ENCODE peak calls at places on chromosomes 7 and 10, in six cellular contexts. Q, H, Y, T, S and U are unnamed samples.

GRCh38 chr7:154927624-154928125 is 75.2 kb downstream of the PAXIP1 start:
- DNase-seq in Q (peak; percentile 86), H (peak; percentile 83), Y (peak; percentile 96), T (no peak), S (peak; percentile 74), U (no peak)

GRCh38 chr7:37912756-37913155 is 3.9 kb downstream of the SFRP4 start:
- DNase-seq in Q (no peak), H (no peak), Y (no peak), T (no peak), S (no peak), U (no peak)

GRCh38 chr10:125369382-125370326 is 209.3 kb upstream of the CTBP2 start:
- DNase-seq in Q (no peak), H (no peak), Y (no peak), T (no peak), S (no peak), U (no peak)

GRCh38 chr7:130838738-130839137 is 104.7 kb upstream of the KLF14 start:
- DNase-seq in Q (no peak), H (peak; percentile 98), Y (no peak), T (no peak), S (no peak), U (no peak)

GRCh38 chr7:92696584-92696983 is 106.4 kb upstream of the FAM133B start:
- DNase-seq in Q (no peak), H (no peak), Y (no peak), T (no peak), S (no peak), U (no peak)

GRCh38 chr7:149398195-149398820 is 62.6 kb downstream of the ZNF777 start:
- DNase-seq in Q (no peak), H (no peak), Y (no peak), T (no peak), S (no peak), U (no peak)

GRCh38 chr7:93043393-93043985 is 74.3 kb downstream of the SAMD9 start:
- DNase-seq in Q (peak; percentile 80), H (no peak), Y (no peak), T (no peak), S (no peak), U (peak; percentile 16)

GRCh38 chr10:76973515-76974289 is 663.9 kb downstream of the KCNMA1 start:
- DNase-seq in Q (no peak), H (peak; percentile 99), Y (no peak), T (no peak), S (no peak), U (no peak)

GRCh38 chr7:50803359-50804337 is 21.0 kb upstream of the GRB10 start:
- DNase-seq in Q (no peak), H (peak; percentile 80), Y (no peak), T (no peak), S (no peak), U (no peak)

GRCh38 chr7:105046414-105046813 is 32.4 kb downstream of the KMT2E start:
- DNase-seq in Q (no peak), H (peak; percentile 61), Y (no peak), T (no peak), S (no peak), U (no peak)

GRCh38 chr7:100162874-100163533 is 4.5 kb upstream of the TRAPPC14 start:
- DNase-seq in Q (no peak), H (peak; percentile 66), Y (peak; percentile 74), T (no peak), S (no peak), U (no peak)

GRCh38 chr10:63464402-63465292 is 1.1 kb downstream of the JMJD1C start:
- DNase-seq in Q (no peak), H (peak; percentile 51), Y (no peak), T (no peak), S (no peak), U (no peak)

GRCh38 chr7:27923308-27923980 is 183.5 kb downstream of the TAX1BP1 start:
- DNase-seq in Q (no peak), H (no peak), Y (no peak), T (no peak), S (no peak), U (no peak)

GRCh38 chr10:74640134-74640533 is 186.3 kb upstream of the KAT6B start:
- DNase-seq in Q (peak; percentile 70), H (peak; percentile 40), Y (no peak), T (no peak), S (no peak), U (peak; percentile 7)

GRCh38 chr7:26267631-26268166 is 24.0 kb upstream of the SNX10 start:
- DNase-seq in Q (no peak), H (no peak), Y (peak; percentile 61), T (no peak), S (no peak), U (no peak)

GRCh38 chr7:116259156-116259555 is 48.8 kb downstream of the TES start:
- DNase-seq in Q (no peak), H (no peak), Y (no peak), T (no peak), S (no peak), U (no peak)

GRCh38 chr7:19963695-19964094 is 190.3 kb upstream of the TMEM196 start:
- DNase-seq in Q (no peak), H (no peak), Y (no peak), T (no peak), S (no peak), U (no peak)

GRCh38 chr7:19957664-19958063 is 184.2 kb upstream of the TMEM196 start:
- DNase-seq in Q (no peak), H (peak; percentile 72), Y (no peak), T (no peak), S (no peak), U (no peak)

GRCh38 chr7:19964198-19964597 is 190.8 kb upstream of the TMEM196 start:
- DNase-seq in Q (no peak), H (no peak), Y (no peak), T (no peak), S (no peak), U (no peak)

DNA sequence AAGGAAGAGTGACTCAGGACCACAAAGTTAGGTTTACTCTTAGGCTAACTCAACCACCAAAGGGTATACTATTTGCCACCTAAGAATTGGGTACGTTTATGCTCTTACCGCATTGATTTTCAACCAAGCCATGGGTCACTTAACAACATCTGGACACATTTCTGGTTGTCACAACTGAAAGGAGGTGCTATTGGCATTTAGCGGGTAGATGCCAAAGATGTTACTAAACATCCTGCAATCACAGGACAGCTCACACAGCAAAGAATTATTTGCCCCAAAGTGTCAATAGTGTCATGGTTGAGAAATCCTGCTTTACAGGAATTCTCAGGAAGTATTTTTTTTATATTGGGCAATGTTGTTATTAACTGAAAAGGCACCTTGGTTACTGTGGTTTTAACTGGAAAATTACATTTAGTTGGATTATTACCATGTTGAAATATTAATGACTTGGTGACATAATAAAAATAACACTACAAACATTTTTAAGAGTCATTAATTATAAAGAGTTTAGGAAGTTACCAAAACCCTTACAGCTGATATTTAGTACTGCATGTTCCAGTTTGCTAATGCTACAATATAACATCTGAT is 185.0 kb upstream of the TMEM196 start:
- DNase-seq in Q (no peak), H (peak; percentile 98), Y (no peak), T (no peak), S (no peak), U (no peak)
- H3K9me3 ChIP-seq in Q (no peaks in the 10 kb centered on the region), H (no peaks in the 10 kb centered on the region), Y (no peaks in the 10 kb centered on the region), T (no peaks in the 10 kb centered on the region), S (no peaks in the 10 kb centered on the region), U (peaks cover 4% of the 10 kb centered on the region)

GRCh38 chr7:1586126-1586826 is 16.4 kb upstream of the PSMG3 start:
- DNase-seq in Q (peak; percentile 56), H (no peak), Y (no peak), T (no peak), S (no peak), U (no peak)

GRCh38 chr7:1585142-1585981 is 15.5 kb upstream of the PSMG3 start:
- DNase-seq in Q (no peak), H (no peak), Y (no peak), T (no peak), S (no peak), U (no peak)

GRCh38 chr7:1588978-1589377 is 19.1 kb upstream of the PSMG3 start:
- DNase-seq in Q (no peak), H (no peak), Y (no peak), T (no peak), S (no peak), U (no peak)

GRCh38 chr7:1587738-1588137 is 17.9 kb upstream of the PSMG3 start:
- DNase-seq in Q (no peak), H (no peak), Y (no peak), T (no peak), S (no peak), U (no peak)

DNA sequence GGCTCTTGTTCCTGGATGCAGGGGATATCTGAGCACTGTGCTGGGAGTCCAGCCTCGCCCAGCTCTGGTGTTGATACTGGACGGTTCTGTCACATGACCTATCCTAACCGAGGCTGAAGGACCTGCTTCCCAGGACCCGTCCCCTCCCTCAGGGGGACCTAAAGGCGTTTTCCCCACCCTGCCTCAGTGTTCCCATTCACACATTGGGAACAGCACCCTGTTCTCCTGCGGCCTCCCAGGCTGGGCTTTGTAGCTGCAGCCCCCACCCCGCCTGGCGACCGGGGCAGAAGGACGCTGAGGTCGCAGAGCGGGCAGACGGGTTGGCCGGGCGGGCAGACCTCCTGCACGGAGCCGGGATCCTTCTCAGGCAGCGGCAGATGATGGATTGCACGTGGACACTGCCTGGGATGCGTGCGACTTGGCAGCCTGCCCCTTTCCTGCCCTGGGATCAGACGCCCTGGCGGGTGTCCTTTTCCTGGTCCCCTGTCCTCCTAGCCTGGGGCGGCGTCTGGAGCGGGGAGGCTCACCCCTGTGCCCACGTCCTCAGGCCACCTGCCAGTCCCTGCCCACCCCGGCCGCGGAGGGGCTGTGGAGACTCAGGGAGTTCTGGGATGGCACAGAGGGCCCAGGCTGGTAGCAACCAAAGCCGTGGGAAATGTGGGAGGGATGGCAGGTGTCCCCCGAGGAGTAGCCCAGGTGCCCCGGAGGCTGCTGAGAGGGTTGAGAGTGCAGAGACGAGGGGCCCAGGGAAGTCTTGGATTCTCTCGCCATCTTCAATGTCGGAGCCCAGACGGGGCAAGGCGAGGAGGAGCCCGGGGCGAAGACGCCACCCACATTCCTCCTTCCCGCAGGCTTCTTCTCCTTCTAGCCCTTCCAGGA is 17.2 kb upstream of the PSMG3 start:
- DNase-seq in Q (no peak), H (no peak), Y (no peak), T (no peak), S (no peak), U (no peak)
- H3K4me3 ChIP-seq in Q (no peak overlapping the region), H (no peak overlapping the region), Y (no peak overlapping the region), T (no peak overlapping the region), S (no peak overlapping the region), U (no peak overlapping the region)

GRCh38 chr7:114819629-114820362 is 102.1 kb upstream of the MDFIC start:
- DNase-seq in Q (no peak), H (peak; percentile 99), Y (no peak), T (no peak), S (no peak), U (no peak)
- H3K27ac ChIP-seq in Q (no peak overlapping the region), H (peak overlapping the region; percentile 71), Y (no peak overlapping the region), T (no peak overlapping the region), S (no peak overlapping the region), U (no peak overlapping the region)

GRCh38 chr7:157975401-157976372 is 611.9 kb downstream of the PTPRN2 start:
- DNase-seq in Q (no peak), H (no peak), Y (no peak), T (no peak), S (no peak), U (no peak)

GRCh38 chr7:157974678-157975230 is 612.9 kb downstream of the PTPRN2 start:
- DNase-seq in Q (no peak), H (no peak), Y (no peak), T (no peak), S (no peak), U (no peak)

GRCh38 chr7:157973971-157974677 is 613.5 kb downstream of the PTPRN2 start:
- DNase-seq in Q (no peak), H (no peak), Y (no peak), T (no peak), S (no peak), U (no peak)

GRCh38 chr7:157970744-157971143 is 616.9 kb downstream of the PTPRN2 start:
- DNase-seq in Q (no peak), H (no peak), Y (no peak), T (no peak), S (no peak), U (no peak)

GRCh38 chr7:157972914-157973313 is 614.7 kb downstream of the PTPRN2 start:
- DNase-seq in Q (no peak), H (no peak), Y (no peak), T (no peak), S (no peak), U (no peak)
- H3K9me3 ChIP-seq in Q (no peaks in the 10 kb centered on the region), H (no peaks in the 10 kb centered on the region), Y (no peaks in the 10 kb centered on the region), T (peaks cover 22% of the 10 kb centered on the region), S (no peaks in the 10 kb centered on the region), U (peaks cover 41% of the 10 kb centered on the region)